ENCODE peak calls at places on chromosome 1, in five cellular contexts. T, O, K, J and C are unnamed samples. For H3K4me1, the result is how much of the 10 kb centered on the place peaks cover.

GRCh38 chr1:234602334-234603220 is 7.4 kb downstream of the IRF2BP2 start:
- DNase-seq in T (no peak), O (no peak), K (peak), J (peak), C (peak)

GRCh38 chr1:59142663-59143487 is 154.0 kb upstream of the FGGY start:
- DNase-seq in T (peak), O (no peak), K (peak), J (peak), C (no peak)

GRCh38 chr1:208149776-208150514 is 94.2 kb downstream of the PLXNA2 start:
- DNase-seq in T (no peak), O (no peak), K (no peak), J (no peak), C (peak)

GRCh38 chr1:116329524-116330341 is 43.3 kb upstream of the ATP1A1 start:
- DNase-seq in T (no peak), O (no peak), K (no peak), J (no peak), C (peak)

GRCh38 chr1:43152866-43153265 is 19.2 kb downstream of the EBNA1BP2 start:
- DNase-seq in T (no peak), O (no peak), K (peak), J (peak), C (no peak)

GRCh38 chr1:171226757-171227370 is 21.4 kb upstream of the FMO1 start:
- DNase-seq in T (no peak), O (no peak), K (peak), J (peak), C (peak)

GRCh38 chr1:7679873-7680790 is 91.0 kb upstream of the VAMP3 start:
- DNase-seq in T (no peak), O (no peak), K (peak), J (peak), C (peak)

GRCh38 chr1:56502700-56503245 is 76.6 kb downstream of the PLPP3 start:
- DNase-seq in T (no peak), O (no peak), K (peak), J (peak), C (no peak)

GRCh38 chr1:62452951-62453350 is 16.1 kb downstream of the USP1 start:
- DNase-seq in T (no peak), O (no peak), K (peak), J (no peak), C (no peak)

GRCh38 chr1:215476541-215476940 is 90.6 kb upstream of the KCTD3 start:
- DNase-seq in T (no peak), O (no peak), K (peak), J (peak), C (no peak)

GRCh38 chr1:181116819-181117390 is 28.4 kb downstream of the IER5 start:
- DNase-seq in T (no peak), O (no peak), K (no peak), J (no peak), C (no peak)

GRCh38 chr1:200963076-200963475 is 60.4 kb downstream of the KIF21B start:
- DNase-seq in T (no peak), O (no peak), K (no peak), J (no peak), C (no peak)

GRCh38 chr1:92663769-92664168 is 121.1 kb downstream of the EVI5 start:
- DNase-seq in T (no peak), O (no peak), K (no peak), J (no peak), C (no peak)

GRCh38 chr1:166933633-166934032 is 41.7 kb downstream of the ILDR2 start:
- DNase-seq in T (no peak), O (no peak), K (no peak), J (no peak), C (no peak)

GRCh38 chr1:62508187-62508758 is 71.4 kb downstream of the USP1 start:
- DNase-seq in T (no peak), O (no peak), K (peak), J (peak), C (peak)

GRCh38 chr1:151715726-151716404 is 738 bp downstream of the CELF3 start:
- DNase-seq in T (no peak), O (no peak), K (no peak), J (no peak), C (peak)

GRCh38 chr1:214303106-214303505 is 22.1 kb downstream of the SMYD2 start:
- DNase-seq in T (no peak), O (no peak), K (peak), J (no peak), C (no peak)

GRCh38 chr1:232385221-232385620 is 244.7 kb downstream of the SIPA1L2 start:
- DNase-seq in T (no peak), O (no peak), K (peak), J (peak), C (peak)

GRCh38 chr1:230009611-230010313 is 57.3 kb upstream of the GALNT2 start:
- DNase-seq in T (no peak), O (no peak), K (no peak), J (no peak), C (no peak)

GRCh38 chr1:182611787-182612186 is 7.6 kb upstream of the RGS16 start:
- DNase-seq in T (no peak), O (no peak), K (no peak), J (no peak), C (no peak)

GRCh38 chr1:157739229-157739901 is 37.6 kb downstream of the FCRL2 start:
- DNase-seq in T (no peak), O (no peak), K (no peak), J (no peak), C (no peak)

GRCh38 chr1:14732726-14733052 is 134.2 kb downstream of the KAZN start:
- DNase-seq in T (no peak), O (no peak), K (no peak), J (no peak), C (no peak)

GRCh38 chr1:50369008-50369634 is 54.1 kb downstream of the DMRTA2 start:
- DNase-seq in T (no peak), O (no peak), K (no peak), J (no peak), C (no peak)

DNA sequence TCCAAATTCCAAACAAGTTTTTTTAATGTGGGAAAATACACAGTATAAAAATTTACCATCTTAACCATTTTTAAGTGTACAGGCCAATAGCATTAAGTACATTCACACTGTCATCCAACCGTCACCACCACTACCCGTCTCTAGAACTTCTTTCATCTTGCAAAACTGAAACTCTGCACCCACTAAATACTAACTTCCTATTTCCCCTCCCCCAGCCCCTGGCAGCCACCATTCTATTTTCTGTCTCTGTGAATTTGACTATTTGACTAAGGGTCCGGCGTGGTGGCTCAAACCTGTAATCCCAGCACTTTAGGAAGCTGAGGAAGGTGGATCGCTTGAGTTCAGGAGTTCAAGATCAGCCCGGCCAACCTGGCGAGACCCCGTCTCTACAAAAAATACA is 36.1 kb downstream of the CLSTN1 start:
- DNase-seq in T (no peak), O (no peak), K (no peak), J (no peak), C (no peak)
- H3K27ac ChIP-seq in T (no peak), O (no peak), K (no peak), J (no peak), C (no peak)

GRCh38 chr1:19443321-19443720 is 42.0 kb downstream of the CAPZB start:
- DNase-seq in T (no peak), O (no peak), K (no peak), J (no peak), C (no peak)
- H3K4me1 ChIP-seq in T (under half), O (half or more), K (under half), J (half or more), C (half or more)

DNA sequence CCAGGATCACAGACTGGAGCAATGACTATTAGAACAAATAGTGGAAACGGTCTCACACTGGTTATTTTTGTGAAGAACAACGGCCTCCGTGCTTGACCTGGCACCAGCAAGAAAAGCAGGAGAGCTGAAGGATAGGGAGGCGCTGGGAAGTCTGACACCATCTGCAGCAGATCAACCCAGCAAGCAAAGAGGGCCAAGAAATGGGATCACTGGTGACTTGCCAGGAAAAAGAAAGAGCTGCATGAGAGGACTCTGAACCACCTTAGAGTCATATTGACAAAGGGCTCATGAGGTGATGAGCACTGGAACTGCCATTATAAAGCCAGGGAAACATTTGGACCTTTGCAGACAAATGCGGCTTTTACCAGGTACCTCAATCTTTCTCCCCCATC is 25.0 kb downstream of the MTOR start:
- DNase-seq in T (no peak), O (no peak), K (no peak), J (peak), C (no peak)
- TF ChIP-seq CTCF in T (no peak), O (no peak), K (no peak), J (no peak), C (no peak)

GRCh38 chr1:22835920-22836319 is 125.3 kb downstream of the EPHB2 start:
- DNase-seq in T (no peak), O (no peak), K (no peak), J (no peak), C (no peak)
- H3K27ac ChIP-seq in T (no peak), O (no peak), K (no peak), J (no peak), C (no peak)

DNA sequence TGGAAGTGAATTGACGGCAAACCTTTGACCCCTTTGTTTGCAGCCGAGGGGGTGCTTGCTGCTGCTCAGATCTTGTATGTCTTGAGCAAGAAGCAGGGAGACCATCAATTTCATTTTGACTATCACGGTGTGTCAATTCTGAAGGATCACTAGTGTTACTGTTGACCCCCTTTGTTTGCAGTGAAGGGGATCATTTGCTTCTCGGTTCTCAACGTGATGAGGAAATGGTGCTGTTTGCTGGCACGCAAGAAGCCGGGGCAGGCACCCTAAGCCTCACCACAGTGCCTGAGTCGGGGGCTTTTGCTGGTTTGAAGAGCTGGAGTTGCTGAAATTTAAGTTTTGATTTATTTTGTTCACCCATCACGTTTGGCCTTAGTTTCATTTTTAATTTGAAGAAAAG is 7.5 kb downstream of the RBM15 start:
- DNase-seq in T (no peak), O (no peak), K (no peak), J (no peak), C (no peak)
- H3K4me1 ChIP-seq in T (under half), O (half or more), K (under half), J (under half), C (under half)